ENCODE peak calls at places on chromosomes 1 and 21, in seven cellular contexts. One of them, this sample, is unnamed.

GRCh38 chr1:42191319-42191718 is 26.8 kb upstream of the GUCA2A start:
- DNase-seq in stimulated activated CD4-positive, alpha-beta T cell treated with anti-CD3 and anti-CD28 coated beads, Interleukin-4, amount 100 ng/mL, for 1 hour: no peak
- DNase-seq in activated T-helper 1 cell treated with Interleukin-2 at 50 U/mL for 16 hours: no peak
- DNase-seq in H9: no peak
- DNase-seq in EL: no peak
- DNase-seq in stomach: no peak
- DNase-seq in smooth muscle cell of the brain vasculature: no peak
- DNase-seq in this sample: no peak

GRCh38 chr1:182384387-182384960 is 7.1 kb downstream of the GLUL start:
- DNase-seq in stimulated activated CD4-positive, alpha-beta T cell treated with anti-CD3 and anti-CD28 coated beads, Interleukin-4, amount 100 ng/mL, for 1 hour: no peak
- DNase-seq in activated T-helper 1 cell treated with Interleukin-2 at 50 U/mL for 16 hours: no peak
- DNase-seq in H9: no peak
- DNase-seq in EL: no peak
- DNase-seq in stomach: no peak
- DNase-seq in smooth muscle cell of the brain vasculature: no peak
- DNase-seq in this sample: no peak

GRCh38 chr1:150235436-150235851 is 468 bp downstream of the ANP32E start:
- DNase-seq in stimulated activated CD4-positive, alpha-beta T cell treated with anti-CD3 and anti-CD28 coated beads, Interleukin-4, amount 100 ng/mL, for 1 hour: peak
- DNase-seq in activated T-helper 1 cell treated with Interleukin-2 at 50 U/mL for 16 hours: no peak
- DNase-seq in H9: no peak
- DNase-seq in EL: no peak
- DNase-seq in stomach: no peak
- DNase-seq in smooth muscle cell of the brain vasculature: no peak
- DNase-seq in this sample: no peak

GRCh38 chr1:174534789-174535188 is 87.0 kb downstream of the GPR52 start:
- DNase-seq in stimulated activated CD4-positive, alpha-beta T cell treated with anti-CD3 and anti-CD28 coated beads, Interleukin-4, amount 100 ng/mL, for 1 hour: no peak
- DNase-seq in activated T-helper 1 cell treated with Interleukin-2 at 50 U/mL for 16 hours: no peak
- DNase-seq in H9: no peak
- DNase-seq in EL: peak
- DNase-seq in stomach: no peak
- DNase-seq in smooth muscle cell of the brain vasculature: no peak
- DNase-seq in this sample: no peak

GRCh38 chr1:18094096-18094495 is 13.5 kb upstream of the IGSF21 start:
- DNase-seq in stimulated activated CD4-positive, alpha-beta T cell treated with anti-CD3 and anti-CD28 coated beads, Interleukin-4, amount 100 ng/mL, for 1 hour: no peak
- DNase-seq in activated T-helper 1 cell treated with Interleukin-2 at 50 U/mL for 16 hours: no peak
- DNase-seq in H9: no peak
- DNase-seq in EL: no peak
- DNase-seq in stomach: no peak
- DNase-seq in smooth muscle cell of the brain vasculature: no peak
- DNase-seq in this sample: no peak

GRCh38 chr1:162185299-162185698 is 115.8 kb downstream of the NOS1AP start:
- DNase-seq in stimulated activated CD4-positive, alpha-beta T cell treated with anti-CD3 and anti-CD28 coated beads, Interleukin-4, amount 100 ng/mL, for 1 hour: no peak
- DNase-seq in activated T-helper 1 cell treated with Interleukin-2 at 50 U/mL for 16 hours: no peak
- DNase-seq in H9: no peak
- DNase-seq in EL: no peak
- DNase-seq in stomach: no peak
- DNase-seq in smooth muscle cell of the brain vasculature: no peak
- DNase-seq in this sample: no peak

GRCh38 chr1:77095231-77095630 is 124.0 kb downstream of the PIGK start:
- DNase-seq in stimulated activated CD4-positive, alpha-beta T cell treated with anti-CD3 and anti-CD28 coated beads, Interleukin-4, amount 100 ng/mL, for 1 hour: no peak
- DNase-seq in activated T-helper 1 cell treated with Interleukin-2 at 50 U/mL for 16 hours: no peak
- DNase-seq in H9: no peak
- DNase-seq in EL: no peak
- DNase-seq in stomach: no peak
- DNase-seq in smooth muscle cell of the brain vasculature: no peak
- DNase-seq in this sample: no peak

GRCh38 chr21:46294647-46295176 is 8.6 kb downstream of the YBEY start:
- DNase-seq in stimulated activated CD4-positive, alpha-beta T cell treated with anti-CD3 and anti-CD28 coated beads, Interleukin-4, amount 100 ng/mL, for 1 hour: no peak
- DNase-seq in activated T-helper 1 cell treated with Interleukin-2 at 50 U/mL for 16 hours: no peak
- DNase-seq in H9: no peak
- DNase-seq in EL: peak
- DNase-seq in stomach: no peak
- DNase-seq in smooth muscle cell of the brain vasculature: no peak
- DNase-seq in this sample: no peak

GRCh38 chr21:35840197-35840799 is 220.0 kb downstream of the SETD4 start:
- DNase-seq in stimulated activated CD4-positive, alpha-beta T cell treated with anti-CD3 and anti-CD28 coated beads, Interleukin-4, amount 100 ng/mL, for 1 hour: peak
- DNase-seq in activated T-helper 1 cell treated with Interleukin-2 at 50 U/mL for 16 hours: no peak
- DNase-seq in H9: no peak
- DNase-seq in EL: peak
- DNase-seq in stomach: peak
- DNase-seq in smooth muscle cell of the brain vasculature: peak
- DNase-seq in this sample: no peak

GRCh38 chr1:7576946-7577657 is 194.0 kb upstream of the VAMP3 start:
- DNase-seq in stimulated activated CD4-positive, alpha-beta T cell treated with anti-CD3 and anti-CD28 coated beads, Interleukin-4, amount 100 ng/mL, for 1 hour: no peak
- DNase-seq in activated T-helper 1 cell treated with Interleukin-2 at 50 U/mL for 16 hours: no peak
- DNase-seq in H9: peak
- DNase-seq in EL: peak
- DNase-seq in stomach: no peak
- DNase-seq in smooth muscle cell of the brain vasculature: no peak
- DNase-seq in this sample: no peak

GRCh38 chr1:172121071-172121717 is 279.9 kb downstream of the DNM3 start:
- DNase-seq in stimulated activated CD4-positive, alpha-beta T cell treated with anti-CD3 and anti-CD28 coated beads, Interleukin-4, amount 100 ng/mL, for 1 hour: no peak
- DNase-seq in activated T-helper 1 cell treated with Interleukin-2 at 50 U/mL for 16 hours: no peak
- DNase-seq in H9: no peak
- DNase-seq in EL: no peak
- DNase-seq in stomach: no peak
- DNase-seq in smooth muscle cell of the brain vasculature: no peak
- DNase-seq in this sample: no peak

GRCh38 chr21:42352433-42353095 is 1.8 kb upstream of the TFF2 start:
- DNase-seq in stimulated activated CD4-positive, alpha-beta T cell treated with anti-CD3 and anti-CD28 coated beads, Interleukin-4, amount 100 ng/mL, for 1 hour: no peak
- DNase-seq in activated T-helper 1 cell treated with Interleukin-2 at 50 U/mL for 16 hours: no peak
- DNase-seq in H9: no peak
- DNase-seq in EL: no peak
- DNase-seq in stomach: peak
- DNase-seq in smooth muscle cell of the brain vasculature: no peak
- DNase-seq in this sample: no peak

GRCh38 chr1:98210064-98210463 is 289.2 kb upstream of the DPYD start:
- DNase-seq in stimulated activated CD4-positive, alpha-beta T cell treated with anti-CD3 and anti-CD28 coated beads, Interleukin-4, amount 100 ng/mL, for 1 hour: no peak
- DNase-seq in activated T-helper 1 cell treated with Interleukin-2 at 50 U/mL for 16 hours: no peak
- DNase-seq in H9: no peak
- DNase-seq in EL: peak
- DNase-seq in stomach: no peak
- DNase-seq in smooth muscle cell of the brain vasculature: no peak
- DNase-seq in this sample: no peak

GRCh38 chr1:18109756-18110597 is 2.4 kb downstream of the IGSF21 start:
- DNase-seq in stimulated activated CD4-positive, alpha-beta T cell treated with anti-CD3 and anti-CD28 coated beads, Interleukin-4, amount 100 ng/mL, for 1 hour: peak
- DNase-seq in activated T-helper 1 cell treated with Interleukin-2 at 50 U/mL for 16 hours: no peak
- DNase-seq in H9: peak
- DNase-seq in EL: no peak
- DNase-seq in stomach: peak
- DNase-seq in smooth muscle cell of the brain vasculature: no peak
- DNase-seq in this sample: peak

GRCh38 chr1:94020764-94021579 is 100.0 kb downstream of the ABCA4 start:
- DNase-seq in stimulated activated CD4-positive, alpha-beta T cell treated with anti-CD3 and anti-CD28 coated beads, Interleukin-4, amount 100 ng/mL, for 1 hour: no peak
- DNase-seq in activated T-helper 1 cell treated with Interleukin-2 at 50 U/mL for 16 hours: no peak
- DNase-seq in H9: no peak
- DNase-seq in EL: peak
- DNase-seq in stomach: no peak
- DNase-seq in smooth muscle cell of the brain vasculature: no peak
- DNase-seq in this sample: no peak

GRCh38 chr21:29232601-29233541 is 65.9 kb upstream of the BACH1 start:
- DNase-seq in stimulated activated CD4-positive, alpha-beta T cell treated with anti-CD3 and anti-CD28 coated beads, Interleukin-4, amount 100 ng/mL, for 1 hour: no peak
- DNase-seq in activated T-helper 1 cell treated with Interleukin-2 at 50 U/mL for 16 hours: no peak
- DNase-seq in H9: no peak
- DNase-seq in EL: peak
- DNase-seq in stomach: no peak
- DNase-seq in smooth muscle cell of the brain vasculature: no peak
- DNase-seq in this sample: no peak

GRCh38 chr21:20790113-20790512 is 208.1 kb upstream of the NCAM2 start:
- DNase-seq in stimulated activated CD4-positive, alpha-beta T cell treated with anti-CD3 and anti-CD28 coated beads, Interleukin-4, amount 100 ng/mL, for 1 hour: no peak
- DNase-seq in activated T-helper 1 cell treated with Interleukin-2 at 50 U/mL for 16 hours: no peak
- DNase-seq in H9: no peak
- DNase-seq in EL: no peak
- DNase-seq in stomach: no peak
- DNase-seq in smooth muscle cell of the brain vasculature: no peak
- DNase-seq in this sample: no peak

GRCh38 chr1:184945034-184945433 is 29.3 kb downstream of the NIBAN1 start:
- DNase-seq in stimulated activated CD4-positive, alpha-beta T cell treated with anti-CD3 and anti-CD28 coated beads, Interleukin-4, amount 100 ng/mL, for 1 hour: no peak
- DNase-seq in activated T-helper 1 cell treated with Interleukin-2 at 50 U/mL for 16 hours: no peak
- DNase-seq in H9: no peak
- DNase-seq in EL: no peak
- DNase-seq in stomach: no peak
- DNase-seq in smooth muscle cell of the brain vasculature: no peak
- DNase-seq in this sample: no peak

GRCh38 chr1:180152588-180152987 is 2.1 kb upstream of the QSOX1 start:
- DNase-seq in stimulated activated CD4-positive, alpha-beta T cell treated with anti-CD3 and anti-CD28 coated beads, Interleukin-4, amount 100 ng/mL, for 1 hour: no peak
- DNase-seq in activated T-helper 1 cell treated with Interleukin-2 at 50 U/mL for 16 hours: no peak
- DNase-seq in H9: no peak
- DNase-seq in EL: no peak
- DNase-seq in stomach: no peak
- DNase-seq in smooth muscle cell of the brain vasculature: no peak
- DNase-seq in this sample: no peak

GRCh38 chr21:15617968-15618367 is 111.8 kb upstream of the USP25 start:
- DNase-seq in stimulated activated CD4-positive, alpha-beta T cell treated with anti-CD3 and anti-CD28 coated beads, Interleukin-4, amount 100 ng/mL, for 1 hour: no peak
- DNase-seq in activated T-helper 1 cell treated with Interleukin-2 at 50 U/mL for 16 hours: no peak
- DNase-seq in H9: no peak
- DNase-seq in EL: peak
- DNase-seq in stomach: no peak
- DNase-seq in smooth muscle cell of the brain vasculature: peak
- DNase-seq in this sample: no peak

GRCh38 chr1:208496467-208497371 is 252.5 kb upstream of the PLXNA2 start:
- DNase-seq in stimulated activated CD4-positive, alpha-beta T cell treated with anti-CD3 and anti-CD28 coated beads, Interleukin-4, amount 100 ng/mL, for 1 hour: no peak
- DNase-seq in activated T-helper 1 cell treated with Interleukin-2 at 50 U/mL for 16 hours: no peak
- DNase-seq in H9: no peak
- DNase-seq in EL: no peak
- DNase-seq in stomach: no peak
- DNase-seq in smooth muscle cell of the brain vasculature: no peak
- DNase-seq in this sample: no peak

GRCh38 chr21:35779690-35780570 is 280.4 kb downstream of the SETD4 start:
- DNase-seq in stimulated activated CD4-positive, alpha-beta T cell treated with anti-CD3 and anti-CD28 coated beads, Interleukin-4, amount 100 ng/mL, for 1 hour: no peak
- DNase-seq in activated T-helper 1 cell treated with Interleukin-2 at 50 U/mL for 16 hours: no peak
- DNase-seq in H9: no peak
- DNase-seq in EL: peak
- DNase-seq in stomach: no peak
- DNase-seq in smooth muscle cell of the brain vasculature: no peak
- DNase-seq in this sample: no peak

This sample was measured in amygdala.